ENCODE peak calls at places on chromosomes 16 and 17, in seven cellular contexts. I, V, T, P, N, A and L are unnamed samples.

GRCh38 chr16:73231969-73232554 is 184.1 kb upstream of the ZFHX3 start:
- DNase-seq in P (no peak), V (no peak), A (no peak), N (no peak), I (no peak), T (no peak), L (no peak)

GRCh38 chr16:54366005-54366634 is 79.5 kb upstream of the IRX3 start:
- DNase-seq in I (no peak), N (no peak), P (no peak), A (no peak), V (no peak), T (no peak), L (no peak)

GRCh38 chr17:81422776-81423697 is 27.8 kb downstream of the BAHCC1 start:
- DNase-seq in T (no peak), P (peak), V (peak), I (no peak), A (peak), N (peak), L (no peak)

GRCh38 chr17:8680402-8680801 is 49.9 kb upstream of the MYH10 start:
- DNase-seq in I (no peak), N (no peak), V (no peak), P (no peak), T (no peak), A (no peak), L (no peak)

GRCh38 chr17:6056104-6056503 is 14.1 kb upstream of the WSCD1 start:
- DNase-seq in I (no peak), N (no peak), V (no peak), A (no peak), P (no peak), T (no peak), L (no peak)

GRCh38 chr16:9844361-9844760 is 337.9 kb downstream of the GRIN2A start:
- DNase-seq in I (no peak), T (no peak), N (peak), P (peak), A (peak), V (no peak), L (no peak)

GRCh38 chr17:4010754-4011153 is 46.5 kb upstream of the ATP2A3 start:
- DNase-seq in A (no peak), T (no peak), V (no peak), N (no peak), P (no peak), I (no peak), L (no peak)

GRCh38 chr17:75181110-75181509 is 1.6 kb downstream of the SUMO2 start:
- DNase-seq in P (no peak), T (no peak), A (no peak), N (no peak), V (no peak), I (no peak), L (no peak)

GRCh38 chr17:5702951-5703510 is 118.7 kb upstream of the NLRP1 start:
- DNase-seq in P (no peak), N (no peak), I (no peak), V (no peak), A (no peak), T (no peak), L (no peak)

GRCh38 chr17:80110927-80111701 is 9.7 kb downstream of the GAA start:
- DNase-seq in A (no peak), T (no peak), N (no peak), P (no peak), I (peak), V (no peak), L (no peak)

GRCh38 chr16:29809850-29810698 is 1.9 kb upstream of the PRRT2 start:
- DNase-seq in I (no peak), A (no peak), V (no peak), N (no peak), P (peak), T (no peak), L (no peak)

GRCh38 chr17:56636276-56636675 is 42.8 kb downstream of the NOG start:
- DNase-seq in I (no peak), A (no peak), P (no peak), N (no peak), T (no peak), V (no peak), L (no peak)

GRCh38 chr17:47663997-47664941 is 14.6 kb downstream of the KPNB1 start:
- DNase-seq in A (peak), V (peak), T (peak), P (peak), I (peak), N (peak), L (peak)